ENCODE peak calls at places on chromosomes 1 and 21, in four cellular contexts. M is adipocyte; G is NCI-H2029; A is activated naive CD8-positive, alpha-beta T cell treated with anti-CD3 and anti-CD28 coated beads for 36 hours. C is an unnamed sample.

GRCh38 chr1:216183007-216183406 is 240.2 kb downstream of the USH2A start:
- DNase-seq in M (peak), G (no peak), A (no peak), C (peak)

GRCh38 chr1:212860713-212861581 is 2.9 kb downstream of the FLVCR1 start:
- DNase-seq in M (no peak), G (no peak), A (no peak), C (peak)

GRCh38 chr1:160085686-160086089 is 4.3 kb downstream of the KCNJ9 start:
- DNase-seq in M (peak), G (peak), A (peak), C (peak)

GRCh38 chr1:18778437-18778836 is 81.0 kb downstream of the TAS1R2 start:
- DNase-seq in M (no peak), G (no peak), A (no peak), C (no peak)

GRCh38 chr1:229133734-229134265 is 137.1 kb upstream of the RAB4A start:
- DNase-seq in M (no peak), G (no peak), A (no peak), C (no peak)

GRCh38 chr1:77120950-77121349 is 98.3 kb downstream of the PIGK start:
- DNase-seq in M (no peak), G (no peak), A (no peak), C (no peak)

GRCh38 chr1:12615916-12616708 is 1.9 kb downstream of the DHRS3 start:
- DNase-seq in M (peak), G (no peak), A (peak), C (peak)

GRCh38 chr21:44057960-44058651 is 46.0 kb downstream of the TRAPPC10 start:
- DNase-seq in M (no peak), G (no peak), A (peak), C (no peak)

GRCh38 chr1:182888736-182889531 is 49.8 kb downstream of the DHX9 start:
- DNase-seq in M (peak), G (no peak), A (no peak), C (peak)